ENCODE peak calls at places on chromosomes 11 and 22, in nine cellular contexts. One of them, this sample, is unnamed.
A peak's percentile ranks its signal among the peaks of the same experiment; 100 is the strongest.

GRCh38 chr11:46727952-46728658 is 9.1 kb downstream of the F2 start:
- DNase-seq in transverse colon: no peak
- DNase-seq in AG04450: no peak
- DNase-seq in T-helper 9 cell: no peak
- DNase-seq in right lobe of liver: no peak
- DNase-seq in AG09319: no peak
- DNase-seq in activated naive CD4-positive, alpha-beta T cell treated with anti-CD3 and anti-CD28 coated beads for 36 hours: no peak
- DNase-seq in psoas muscle: no peak
- DNase-seq in activated CD4-positive, CD25-positive, alpha-beta regulatory T cell: no peak
- DNase-seq in this sample: no peak

GRCh38 chr22:17368727-17369552 is at the start of gene CECR2:
- DNase-seq in transverse colon: peak; percentile 21
- DNase-seq in AG04450: no peak
- DNase-seq in T-helper 9 cell: no peak
- DNase-seq in right lobe of liver: peak; percentile 71
- DNase-seq in AG09319: no peak
- DNase-seq in activated naive CD4-positive, alpha-beta T cell treated with anti-CD3 and anti-CD28 coated beads for 36 hours: peak; percentile 8
- DNase-seq in psoas muscle: peak; percentile 62
- DNase-seq in activated CD4-positive, CD25-positive, alpha-beta regulatory T cell: no peak
- DNase-seq in this sample: peak; percentile 59

GRCh38 chr11:31714840-31715239 is 96.3 kb downstream of the PAX6 start:
- DNase-seq in transverse colon: no peak
- DNase-seq in AG04450: no peak
- DNase-seq in T-helper 9 cell: no peak
- DNase-seq in right lobe of liver: no peak
- DNase-seq in AG09319: no peak
- DNase-seq in activated naive CD4-positive, alpha-beta T cell treated with anti-CD3 and anti-CD28 coated beads for 36 hours: no peak
- DNase-seq in psoas muscle: no peak
- DNase-seq in activated CD4-positive, CD25-positive, alpha-beta regulatory T cell: no peak
- DNase-seq in this sample: no peak

GRCh38 chr11:1871531-1871930 is 18.6 kb downstream of the LSP1 start:
- DNase-seq in transverse colon: no peak
- DNase-seq in AG04450: no peak
- DNase-seq in T-helper 9 cell: no peak
- DNase-seq in right lobe of liver: peak; percentile 16
- DNase-seq in AG09319: no peak
- DNase-seq in activated naive CD4-positive, alpha-beta T cell treated with anti-CD3 and anti-CD28 coated beads for 36 hours: no peak
- DNase-seq in psoas muscle: no peak
- DNase-seq in activated CD4-positive, CD25-positive, alpha-beta regulatory T cell: no peak
- DNase-seq in this sample: peak; percentile 10

GRCh38 chr11:75771646-75772410 is 3.2 kb downstream of the DGAT2 start:
- DNase-seq in transverse colon: peak; percentile 14
- DNase-seq in AG04450: peak; percentile 18
- DNase-seq in T-helper 9 cell: no peak
- DNase-seq in right lobe of liver: no peak
- DNase-seq in AG09319: peak; percentile 65
- DNase-seq in activated naive CD4-positive, alpha-beta T cell treated with anti-CD3 and anti-CD28 coated beads for 36 hours: no peak
- DNase-seq in psoas muscle: peak; percentile 34
- DNase-seq in activated CD4-positive, CD25-positive, alpha-beta regulatory T cell: no peak
- DNase-seq in this sample: no peak

GRCh38 chr11:48043111-48043997 is 63.0 kb downstream of the PTPRJ start:
- DNase-seq in transverse colon: no peak
- DNase-seq in AG04450: no peak
- DNase-seq in T-helper 9 cell: no peak
- DNase-seq in right lobe of liver: no peak
- DNase-seq in AG09319: no peak
- DNase-seq in activated naive CD4-positive, alpha-beta T cell treated with anti-CD3 and anti-CD28 coated beads for 36 hours: peak; percentile 57
- DNase-seq in psoas muscle: no peak
- DNase-seq in activated CD4-positive, CD25-positive, alpha-beta regulatory T cell: no peak
- DNase-seq in this sample: no peak

GRCh38 chr22:24177045-24177444 is 4.2 kb upstream of the SUSD2 start:
- DNase-seq in transverse colon: no peak
- DNase-seq in AG04450: no peak
- DNase-seq in T-helper 9 cell: no peak
- DNase-seq in right lobe of liver: no peak
- DNase-seq in AG09319: no peak
- DNase-seq in activated naive CD4-positive, alpha-beta T cell treated with anti-CD3 and anti-CD28 coated beads for 36 hours: no peak
- DNase-seq in psoas muscle: no peak
- DNase-seq in activated CD4-positive, CD25-positive, alpha-beta regulatory T cell: no peak
- DNase-seq in this sample: no peak

GRCh38 chr22:17097701-17098100 is 12.9 kb downstream of the IL17RA start:
- DNase-seq in transverse colon: no peak
- DNase-seq in AG04450: no peak
- DNase-seq in T-helper 9 cell: no peak
- DNase-seq in right lobe of liver: no peak
- DNase-seq in AG09319: no peak
- DNase-seq in activated naive CD4-positive, alpha-beta T cell treated with anti-CD3 and anti-CD28 coated beads for 36 hours: no peak
- DNase-seq in psoas muscle: no peak
- DNase-seq in activated CD4-positive, CD25-positive, alpha-beta regulatory T cell: no peak
- DNase-seq in this sample: no peak

GRCh38 chr11:73236879-73237278 is 18.8 kb downstream of the P2RY2 start:
- DNase-seq in transverse colon: peak; percentile 62
- DNase-seq in AG04450: no peak
- DNase-seq in T-helper 9 cell: no peak
- DNase-seq in right lobe of liver: peak; percentile 58
- DNase-seq in AG09319: no peak
- DNase-seq in activated naive CD4-positive, alpha-beta T cell treated with anti-CD3 and anti-CD28 coated beads for 36 hours: peak; percentile 70
- DNase-seq in psoas muscle: peak; percentile 71
- DNase-seq in activated CD4-positive, CD25-positive, alpha-beta regulatory T cell: no peak
- DNase-seq in this sample: peak; percentile 51

GRCh38 chr11:112455791-112456190 is 195.1 kb upstream of the PLET1 start:
- DNase-seq in transverse colon: no peak
- DNase-seq in AG04450: no peak
- DNase-seq in T-helper 9 cell: no peak
- DNase-seq in right lobe of liver: no peak
- DNase-seq in AG09319: no peak
- DNase-seq in activated naive CD4-positive, alpha-beta T cell treated with anti-CD3 and anti-CD28 coated beads for 36 hours: no peak
- DNase-seq in psoas muscle: no peak
- DNase-seq in activated CD4-positive, CD25-positive, alpha-beta regulatory T cell: no peak
- DNase-seq in this sample: no peak

GRCh38 chr11:64614927-64615326 is 23.9 kb downstream of the SLC22A12 start:
- DNase-seq in transverse colon: no peak
- DNase-seq in AG04450: no peak
- DNase-seq in T-helper 9 cell: no peak
- DNase-seq in right lobe of liver: no peak
- DNase-seq in AG09319: no peak
- DNase-seq in activated naive CD4-positive, alpha-beta T cell treated with anti-CD3 and anti-CD28 coated beads for 36 hours: no peak
- DNase-seq in psoas muscle: no peak
- DNase-seq in activated CD4-positive, CD25-positive, alpha-beta regulatory T cell: no peak
- DNase-seq in this sample: no peak

GRCh38 chr11:117744471-117745280 is 52.3 kb downstream of the DSCAML1 start:
- DNase-seq in transverse colon: no peak
- DNase-seq in AG04450: no peak
- DNase-seq in T-helper 9 cell: no peak
- DNase-seq in right lobe of liver: no peak
- DNase-seq in AG09319: no peak
- DNase-seq in activated naive CD4-positive, alpha-beta T cell treated with anti-CD3 and anti-CD28 coated beads for 36 hours: no peak
- DNase-seq in psoas muscle: no peak
- DNase-seq in activated CD4-positive, CD25-positive, alpha-beta regulatory T cell: no peak
- DNase-seq in this sample: no peak

GRCh38 chr11:68591719-68592118 is 92.6 kb upstream of the GAL start:
- DNase-seq in transverse colon: no peak
- DNase-seq in AG04450: no peak
- DNase-seq in T-helper 9 cell: no peak
- DNase-seq in right lobe of liver: no peak
- DNase-seq in AG09319: no peak
- DNase-seq in activated naive CD4-positive, alpha-beta T cell treated with anti-CD3 and anti-CD28 coated beads for 36 hours: no peak
- DNase-seq in psoas muscle: no peak
- DNase-seq in activated CD4-positive, CD25-positive, alpha-beta regulatory T cell: no peak
- DNase-seq in this sample: no peak

GRCh38 chr22:22940961-22941605 is 53.5 kb downstream of the IGLL5 start:
- DNase-seq in transverse colon: peak; percentile 6
- DNase-seq in AG04450: no peak
- DNase-seq in T-helper 9 cell: no peak
- DNase-seq in right lobe of liver: no peak
- DNase-seq in AG09319: no peak
- DNase-seq in activated naive CD4-positive, alpha-beta T cell treated with anti-CD3 and anti-CD28 coated beads for 36 hours: no peak
- DNase-seq in psoas muscle: no peak
- DNase-seq in activated CD4-positive, CD25-positive, alpha-beta regulatory T cell: no peak
- DNase-seq in this sample: no peak

GRCh38 chr11:106413222-106413621 is 335.8 kb downstream of the AASDHPPT start:
- DNase-seq in transverse colon: no peak
- DNase-seq in AG04450: no peak
- DNase-seq in T-helper 9 cell: no peak
- DNase-seq in right lobe of liver: no peak
- DNase-seq in AG09319: no peak
- DNase-seq in activated naive CD4-positive, alpha-beta T cell treated with anti-CD3 and anti-CD28 coated beads for 36 hours: no peak
- DNase-seq in psoas muscle: no peak
- DNase-seq in activated CD4-positive, CD25-positive, alpha-beta regulatory T cell: no peak
- DNase-seq in this sample: no peak

GRCh38 chr22:50473855-50474671 is 772 bp downstream of the SBF1 start:
- DNase-seq in transverse colon: peak; percentile 44
- DNase-seq in AG04450: peak; percentile 20
- DNase-seq in T-helper 9 cell: no peak
- DNase-seq in right lobe of liver: no peak
- DNase-seq in AG09319: no peak
- DNase-seq in activated naive CD4-positive, alpha-beta T cell treated with anti-CD3 and anti-CD28 coated beads for 36 hours: peak; percentile 64
- DNase-seq in psoas muscle: peak; percentile 40
- DNase-seq in activated CD4-positive, CD25-positive, alpha-beta regulatory T cell: no peak
- DNase-seq in this sample: peak; percentile 33

GRCh38 chr11:3732671-3733070 is 61.5 kb upstream of the CHRNA10 start:
- DNase-seq in transverse colon: no peak
- DNase-seq in AG04450: no peak
- DNase-seq in T-helper 9 cell: no peak
- DNase-seq in right lobe of liver: no peak
- DNase-seq in AG09319: no peak
- DNase-seq in activated naive CD4-positive, alpha-beta T cell treated with anti-CD3 and anti-CD28 coated beads for 36 hours: no peak
- DNase-seq in psoas muscle: no peak
- DNase-seq in activated CD4-positive, CD25-positive, alpha-beta regulatory T cell: no peak
- DNase-seq in this sample: no peak

GRCh38 chr11:126079640-126080205 is 17.1 kb upstream of the CDON start:
- DNase-seq in transverse colon: no peak
- DNase-seq in AG04450: no peak
- DNase-seq in T-helper 9 cell: no peak
- DNase-seq in right lobe of liver: no peak
- DNase-seq in AG09319: no peak
- DNase-seq in activated naive CD4-positive, alpha-beta T cell treated with anti-CD3 and anti-CD28 coated beads for 36 hours: no peak
- DNase-seq in psoas muscle: no peak
- DNase-seq in activated CD4-positive, CD25-positive, alpha-beta regulatory T cell: no peak
- DNase-seq in this sample: no peak

GRCh38 chr22:22554324-22555284 is 4.5 kb downstream of the PRAME start:
- DNase-seq in transverse colon: no peak
- DNase-seq in AG04450: no peak
- DNase-seq in T-helper 9 cell: no peak
- DNase-seq in right lobe of liver: no peak
- DNase-seq in AG09319: no peak
- DNase-seq in activated naive CD4-positive, alpha-beta T cell treated with anti-CD3 and anti-CD28 coated beads for 36 hours: no peak
- DNase-seq in psoas muscle: no peak
- DNase-seq in activated CD4-positive, CD25-positive, alpha-beta regulatory T cell: no peak
- DNase-seq in this sample: no peak

GRCh38 chr22:28229566-28230483 is 310.8 kb upstream of the PITPNB start:
- DNase-seq in transverse colon: no peak
- DNase-seq in AG04450: no peak
- DNase-seq in T-helper 9 cell: no peak
- DNase-seq in right lobe of liver: no peak
- DNase-seq in AG09319: no peak
- DNase-seq in activated naive CD4-positive, alpha-beta T cell treated with anti-CD3 and anti-CD28 coated beads for 36 hours: no peak
- DNase-seq in psoas muscle: peak; percentile 26
- DNase-seq in activated CD4-positive, CD25-positive, alpha-beta regulatory T cell: no peak
- DNase-seq in this sample: no peak

GRCh38 chr11:76721755-76722677 is 51.5 kb upstream of the LRRC32 start:
- DNase-seq in transverse colon: peak; percentile 87
- DNase-seq in AG04450: peak; percentile 57
- DNase-seq in T-helper 9 cell: peak; percentile 64
- DNase-seq in right lobe of liver: peak; percentile 86
- DNase-seq in AG09319: peak; percentile 56
- DNase-seq in activated naive CD4-positive, alpha-beta T cell treated with anti-CD3 and anti-CD28 coated beads for 36 hours: peak; percentile 86
- DNase-seq in psoas muscle: peak; percentile 86
- DNase-seq in activated CD4-positive, CD25-positive, alpha-beta regulatory T cell: peak; percentile 73
- DNase-seq in this sample: peak; percentile 88

GRCh38 chr11:62393735-62394134 is 25.1 kb upstream of the SCGB1A1 start:
- DNase-seq in transverse colon: no peak
- DNase-seq in AG04450: no peak
- DNase-seq in T-helper 9 cell: no peak
- DNase-seq in right lobe of liver: no peak
- DNase-seq in AG09319: no peak
- DNase-seq in activated naive CD4-positive, alpha-beta T cell treated with anti-CD3 and anti-CD28 coated beads for 36 hours: no peak
- DNase-seq in psoas muscle: no peak
- DNase-seq in activated CD4-positive, CD25-positive, alpha-beta regulatory T cell: no peak
- DNase-seq in this sample: no peak

GRCh38 chr11:120333801-120334200 is 2.4 kb upstream of the ARHGEF12 start:
- DNase-seq in transverse colon: no peak
- DNase-seq in AG04450: no peak
- DNase-seq in T-helper 9 cell: no peak
- DNase-seq in right lobe of liver: no peak
- DNase-seq in AG09319: no peak
- DNase-seq in activated naive CD4-positive, alpha-beta T cell treated with anti-CD3 and anti-CD28 coated beads for 36 hours: no peak
- DNase-seq in psoas muscle: no peak
- DNase-seq in activated CD4-positive, CD25-positive, alpha-beta regulatory T cell: no peak
- DNase-seq in this sample: no peak

GRCh38 chr11:61569701-61570100 is 11.2 kb downstream of the SYT7 start:
- DNase-seq in transverse colon: no peak
- DNase-seq in AG04450: no peak
- DNase-seq in T-helper 9 cell: no peak
- DNase-seq in right lobe of liver: no peak
- DNase-seq in AG09319: no peak
- DNase-seq in activated naive CD4-positive, alpha-beta T cell treated with anti-CD3 and anti-CD28 coated beads for 36 hours: no peak
- DNase-seq in psoas muscle: no peak
- DNase-seq in activated CD4-positive, CD25-positive, alpha-beta regulatory T cell: no peak
- DNase-seq in this sample: no peak

GRCh38 chr22:20565761-20566160 is 58.4 kb downstream of the MED15 start:
- DNase-seq in transverse colon: no peak
- DNase-seq in AG04450: no peak
- DNase-seq in T-helper 9 cell: no peak
- DNase-seq in right lobe of liver: no peak
- DNase-seq in AG09319: no peak
- DNase-seq in activated naive CD4-positive, alpha-beta T cell treated with anti-CD3 and anti-CD28 coated beads for 36 hours: no peak
- DNase-seq in psoas muscle: no peak
- DNase-seq in activated CD4-positive, CD25-positive, alpha-beta regulatory T cell: no peak
- DNase-seq in this sample: no peak

GRCh38 chr11:11036185-11037161 is 178.6 kb upstream of the ZBED5 start:
- DNase-seq in transverse colon: no peak
- DNase-seq in AG04450: no peak
- DNase-seq in T-helper 9 cell: peak; percentile 10
- DNase-seq in right lobe of liver: no peak
- DNase-seq in AG09319: no peak
- DNase-seq in activated naive CD4-positive, alpha-beta T cell treated with anti-CD3 and anti-CD28 coated beads for 36 hours: peak; percentile 59
- DNase-seq in psoas muscle: no peak
- DNase-seq in activated CD4-positive, CD25-positive, alpha-beta regulatory T cell: no peak
- DNase-seq in this sample: no peak

GRCh38 chr11:117828641-117829368 is 4.3 kb upstream of the FXYD2 start:
- DNase-seq in transverse colon: peak; percentile 50
- DNase-seq in AG04450: peak; percentile 51
- DNase-seq in T-helper 9 cell: peak; percentile 69
- DNase-seq in right lobe of liver: no peak
- DNase-seq in AG09319: no peak
- DNase-seq in activated naive CD4-positive, alpha-beta T cell treated with anti-CD3 and anti-CD28 coated beads for 36 hours: peak; percentile 92
- DNase-seq in psoas muscle: peak; percentile 65
- DNase-seq in activated CD4-positive, CD25-positive, alpha-beta regulatory T cell: peak; percentile 71
- DNase-seq in this sample: peak; percentile 62

GRCh38 chr11:15175780-15176179 is 61.1 kb downstream of the INSC start:
- DNase-seq in transverse colon: no peak
- DNase-seq in AG04450: no peak
- DNase-seq in T-helper 9 cell: no peak
- DNase-seq in right lobe of liver: no peak
- DNase-seq in AG09319: no peak
- DNase-seq in activated naive CD4-positive, alpha-beta T cell treated with anti-CD3 and anti-CD28 coated beads for 36 hours: no peak
- DNase-seq in psoas muscle: no peak
- DNase-seq in activated CD4-positive, CD25-positive, alpha-beta regulatory T cell: no peak
- DNase-seq in this sample: no peak